ENCODE peak calls at places on chromosomes 11 and 22, in four cellular contexts. O is A172, U is hypothalamus, R is lower lobe of right lung. S is an unnamed sample.

GRCh38 chr11:8008212-8008611 is 21.1 kb downstream of the EIF3F start:
- DNase-seq in R (no peak), U (no peak), O (no peak), S (no peak)

GRCh38 chr11:27514558-27514957 is 8.0 kb upstream of the LIN7C start:
- DNase-seq in U (no peak), O (peak), R (no peak), S (no peak)

GRCh38 chr11:57143459-57143858 is 38.3 kb upstream of the LRRC55 start:
- DNase-seq in O (no peak), R (no peak), U (no peak), S (no peak)

GRCh38 chr11:106409201-106409600 is 331.7 kb downstream of the AASDHPPT start:
- DNase-seq in O (no peak), R (no peak), U (no peak), S (no peak)

GRCh38 chr11:120115272-120116000 is 22.5 kb downstream of the TRIM29 start:
- DNase-seq in R (no peak), U (no peak), O (no peak), S (no peak)

GRCh38 chr11:131668867-131669780 is 298.7 kb downstream of the NTM start:
- DNase-seq in R (peak), U (peak), O (peak), S (no peak)

GRCh38 chr22:27534720-27535125 is 266.8 kb downstream of the MN1 start:
- DNase-seq in O (peak), R (no peak), U (no peak), S (no peak)

GRCh38 chr11:16846305-16846704 is 107.9 kb downstream of the C11orf58 start:
- DNase-seq in U (no peak), O (no peak), R (no peak), S (no peak)

GRCh38 chr11:123560001-123560400 is 94.4 kb downstream of the SCN3B start:
- DNase-seq in U (peak), R (no peak), O (no peak), S (peak)

GRCh38 chr11:124197999-124198398 is 14.9 kb downstream of the OR10D3 start:
- DNase-seq in R (no peak), U (no peak), O (no peak), S (no peak)

GRCh38 chr22:37560682-37561208 is 465 bp downstream of the CDC42EP1 start:
- DNase-seq in O (peak), U (no peak), R (peak), S (peak)

GRCh38 chr22:37930270-37930951 is 23.0 kb downstream of the C22orf23 start:
- DNase-seq in U (no peak), R (no peak), O (peak), S (peak)

GRCh38 chr11:68308068-68308467 is 4.3 kb upstream of the LRP5 start:
- DNase-seq in O (no peak), R (no peak), U (no peak), S (no peak)

GRCh38 chr11:64592656-64593055 is 1.6 kb downstream of the SLC22A12 start:
- DNase-seq in O (no peak), U (no peak), R (peak), S (no peak)

GRCh38 chr11:75350743-75351540 is 519 bp downstream of the ARRB1 start:
- DNase-seq in R (peak), O (no peak), U (peak), S (no peak)

GRCh38 chr11:8260202-8260996 is 3.3 kb downstream of the LMO1 start:
- DNase-seq in U (no peak), O (no peak), R (peak), S (no peak)

GRCh38 chr22:50720301-50720845 is 17.6 kb upstream of the ACR start:
- DNase-seq in U (no peak), R (no peak), O (no peak), S (no peak)

GRCh38 chr22:35205956-35206355 is 51.3 kb upstream of the HMGXB4 start:
- DNase-seq in U (no peak), O (peak), R (no peak), S (no peak)

GRCh38 chr11:72012897-72013721 is 14.4 kb downstream of the IL18BP start:
- DNase-seq in U (peak), O (peak), R (peak), S (no peak)

GRCh38 chr22:37675930-37676571 is 615 bp downstream of the LGALS1 start:
- DNase-seq in O (peak), R (peak), U (peak), S (peak)

GRCh38 chr11:48064306-48064705 is 83.9 kb downstream of the PTPRJ start:
- DNase-seq in R (no peak), O (peak), U (no peak), S (no peak)

GRCh38 chr11:31809857-31810778 is 1.0 kb downstream of the PAX6 start:
- DNase-seq in R (peak), U (no peak), O (peak), S (no peak)

GRCh38 chr11:31499576-31500178 is 9.7 kb downstream of the IMMP1L start:
- DNase-seq in U (no peak), R (no peak), O (no peak), S (no peak)

GRCh38 chr11:11772865-11773515 is 68.8 kb upstream of the USP47 start:
- DNase-seq in R (no peak), O (no peak), U (no peak), S (no peak)

GRCh38 chr11:134207538-134208239 is 16.1 kb downstream of the NCAPD3 start:
- DNase-seq in O (no peak), U (no peak), R (peak), S (no peak)

GRCh38 chr11:118283311-118283636 is 19.2 kb upstream of the MPZL2 start:
- DNase-seq in U (no peak), R (no peak), O (no peak), S (no peak)

GRCh38 chr11:58444285-58444684 is 2.2 kb upstream of the OR5B12 start:
- DNase-seq in U (no peak), R (no peak), O (no peak), S (no peak)

GRCh38 chr11:14554959-14555358 is 34.8 kb upstream of the PSMA1 start:
- DNase-seq in U (no peak), R (no peak), O (no peak), S (no peak)

GRCh38 chr11:68117896-68118470 is 3.2 kb downstream of the CHKA start:
- DNase-seq in O (no peak), U (no peak), R (no peak), S (no peak)

GRCh38 chr11:134355656-134356055 is 23.9 kb downstream of the GLB1L2 start:
- DNase-seq in U (no peak), R (no peak), O (no peak), S (no peak)

GRCh38 chr11:33560729-33561128 is 139.9 kb downstream of the C11orf91 start:
- DNase-seq in R (no peak), U (no peak), O (no peak), S (no peak)

GRCh38 chr11:2702771-2703486 is 3.1 kb upstream of the KCNQ1OT1 start:
- DNase-seq in O (no peak), R (peak), U (no peak), S (no peak)

GRCh38 chr11:68533945-68534344 is 73.4 kb downstream of the PPP6R3 start:
- DNase-seq in O (no peak), R (no peak), U (no peak), S (no peak)

GRCh38 chr11:90701040-90701439 is 478.2 kb upstream of the CHORDC1 start:
- DNase-seq in R (no peak), O (no peak), U (no peak), S (no peak)

GRCh38 chr22:41091139-41092022 is 1.0 kb upstream of the EP300 start:
- DNase-seq in U (peak), O (peak), R (peak), S (peak)

GRCh38 chr11:130719516-130719915 is 196.8 kb downstream of the SNX19 start:
- DNase-seq in U (no peak), O (no peak), R (no peak), S (no peak)

GRCh38 chr22:27577570-27577969 is 224.0 kb downstream of the MN1 start:
- DNase-seq in U (no peak), R (no peak), O (no peak), S (no peak)